ENCODE peak calls at places on chromosomes 4 and X, in four cellular contexts. G is HepG2, F is IMR-90, O is A549. D is an unnamed sample.
A peak's percentile ranks its signal among the peaks of the same experiment; 100 is the strongest.

GRCh38 chr4:82469776-82470345 is 39.5 kb downstream of the ENOPH1 start:
- DNase-seq in G (peak; percentile 16), F (peak; percentile 70), O (no peak), D (no peak)

GRCh38 chrX:44305921-44306320 is 37.6 kb downstream of the EFHC2 start:
- DNase-seq in G (no peak), F (no peak), O (no peak), D (no peak)

GRCh38 chr4:177177446-177178160 is 132.1 kb upstream of the NEIL3 start:
- DNase-seq in G (no peak), F (peak; percentile 89), O (no peak), D (no peak)

GRCh38 chr4:687975-688694 is 816 bp downstream of the SLC49A3 start:
- DNase-seq in G (no peak), F (no peak), O (no peak), D (no peak)

GRCh38 chrX:123083924-123084323 is 100.2 kb upstream of the GRIA3 start:
- DNase-seq in G (no peak), F (no peak), O (no peak), D (no peak)

GRCh38 chrX:37420179-37420578 is 71.0 kb downstream of the PRRG1 start:
- DNase-seq in G (no peak), F (peak; percentile 10), O (no peak), D (no peak)

GRCh38 chr4:31071807-31072486 is 351.8 kb downstream of the PCDH7 start:
- DNase-seq in G (no peak), F (peak; percentile 15), O (no peak), D (no peak)

GRCh38 chrX:133005038-133005437 is 46.6 kb upstream of the HS6ST2 start:
- DNase-seq in G (peak; percentile 3), F (peak; percentile 1), O (peak; percentile 3), D (peak; percentile 39)

GRCh38 chr4:62952366-62952765 is 1456.9 kb downstream of the TECRL start:
- DNase-seq in G (no peak), F (no peak), O (no peak), D (no peak)

GRCh38 chr4:76156635-76157034 is 8.4 kb upstream of the NUP54 start:
- DNase-seq in G (no peak), F (peak; percentile 5), O (no peak), D (no peak)

GRCh38 chrX:102858826-102859627 is 78.0 kb upstream of the RAB40AL start:
- DNase-seq in G (no peak), F (no peak), O (no peak), D (no peak)

GRCh38 chrX:97763391-97763790 is 879.7 kb downstream of the RPA4 start:
- DNase-seq in G (no peak), F (no peak), O (no peak), D (no peak)

GRCh38 chr4:153067376-153067775 is 131.3 kb downstream of the FHDC1 start:
- DNase-seq in G (peak; percentile 85), F (peak; percentile 45), O (no peak), D (no peak)

GRCh38 chr4:6029254-6029653 is 11.0 kb upstream of the C4orf50 start:
- DNase-seq in G (no peak), F (no peak), O (no peak), D (no peak)

GRCh38 chr4:104870495-104871228 is 276.0 kb upstream of the TET2 start:
- DNase-seq in G (no peak), F (no peak), O (no peak), D (no peak)

GRCh38 chrX:47321386-47321785 is 49.0 kb upstream of the ZNF157 start:
- DNase-seq in G (no peak), F (peak; percentile 43), O (no peak), D (no peak)

GRCh38 chr4:174207370-174207769 is 76.1 kb downstream of the FBXO8 start:
- DNase-seq in G (no peak), F (peak; percentile 9), O (no peak), D (peak; percentile 40)

GRCh38 chrX:124925681-124926080 is 394.0 kb upstream of the TEX13C start:
- DNase-seq in G (no peak), F (no peak), O (no peak), D (no peak)

GRCh38 chr4:147360301-147360700 is 120.6 kb upstream of the EDNRA start:
- DNase-seq in G (no peak), F (peak; percentile 92), O (no peak), D (no peak)

GRCh38 chr4:137707626-137708025 is 175.3 kb upstream of the PCDH18 start:
- DNase-seq in G (no peak), F (peak; percentile 60), O (no peak), D (no peak)

GRCh38 chr4:86976801-86977485 is 42.1 kb downstream of the AFF1 start:
- DNase-seq in G (no peak), F (no peak), O (no peak), D (no peak)

GRCh38 chrX:63581390-63581789 is 203.6 kb downstream of the ARHGEF9 start:
- DNase-seq in G (no peak), F (no peak), O (no peak), D (no peak)

GRCh38 chr4:168731706-168732414 is 235.0 kb downstream of the PALLD start:
- DNase-seq in G (no peak), F (no peak), O (no peak), D (no peak)

GRCh38 chr4:124903995-124904722 is 191.6 kb upstream of the ANKRD50 start:
- DNase-seq in G (no peak), F (peak; percentile 68), O (no peak), D (no peak)

DNA sequence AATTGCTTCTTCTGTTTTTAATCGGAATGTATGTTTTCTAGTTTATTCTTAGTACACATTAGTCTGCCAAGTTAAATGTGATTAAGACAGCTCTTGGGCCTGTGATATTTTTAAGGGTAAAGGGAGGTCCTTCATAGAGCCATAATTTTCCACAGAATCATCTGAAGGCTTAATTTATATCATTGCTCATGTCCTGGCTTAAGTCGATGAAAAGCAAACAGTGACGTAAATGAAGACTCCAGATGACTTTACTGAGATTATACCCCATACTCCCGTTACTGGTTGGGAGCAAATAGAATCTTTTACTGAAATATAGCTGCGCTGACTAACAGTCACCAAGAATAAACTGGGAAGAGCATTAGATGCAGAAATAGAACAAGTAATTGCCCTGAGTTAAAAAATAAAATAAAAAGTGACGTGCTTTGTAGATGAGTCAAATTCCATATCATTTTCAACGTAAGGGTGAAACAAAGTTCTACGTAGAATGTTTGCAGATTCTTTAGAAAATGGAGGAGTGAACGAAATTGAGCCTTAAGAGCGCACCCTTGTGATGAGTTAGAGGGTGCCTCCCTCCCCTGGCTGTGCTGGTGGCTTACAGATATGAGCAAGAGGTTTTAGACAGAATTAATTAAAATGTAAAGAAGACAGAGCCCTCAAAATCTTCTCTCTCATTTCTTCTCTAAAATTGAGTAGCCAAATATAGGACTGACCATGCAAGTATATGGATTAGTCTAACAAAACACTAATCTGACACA is 30.0 kb upstream of the LGI2 start:
- DNase-seq in G (no peak), F (no peak), O (no peak), D (no peak)
- TF ChIP-seq RFX5 in G (no peak), F (no peak), O (no peak), D (no peak)

DNA sequence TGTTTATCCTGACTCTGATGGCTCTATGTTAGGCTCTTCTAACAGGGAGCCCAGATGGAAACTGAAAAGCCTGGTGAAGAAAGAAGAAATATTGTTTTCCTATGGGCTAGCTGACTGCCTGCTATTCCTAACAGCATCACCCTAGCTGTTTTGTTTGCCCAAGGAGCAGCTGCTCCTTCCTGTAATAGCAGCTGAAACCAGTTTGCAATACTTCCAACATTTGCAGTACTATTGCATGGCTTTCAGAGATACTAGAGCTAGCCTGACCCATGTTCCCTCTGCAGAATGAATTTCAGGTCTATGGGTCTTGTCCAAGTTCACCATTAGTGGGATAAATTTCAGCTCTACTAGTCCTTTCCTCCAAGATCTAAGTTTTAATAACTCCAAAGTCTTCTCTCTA is 495.2 kb downstream of the INPP4B start:
- DNase-seq in G (no peak), F (peak; percentile 50), O (no peak), D (no peak)
- TF ChIP-seq RFX5 in G (no peak), F (no peak), O (no peak), D (no peak)

GRCh38 chrX:68990948-68991347 is 162.1 kb downstream of the EFNB1 start:
- DNase-seq in G (no peak), F (no peak), O (no peak), D (no peak)

GRCh38 chrX:68992998-68993397 is 164.2 kb downstream of the EFNB1 start:
- DNase-seq in G (no peak), F (no peak), O (no peak), D (no peak)

GRCh38 chrX:68989865-68990606 is 161.2 kb downstream of the EFNB1 start:
- DNase-seq in G (no peak), F (peak; percentile 82), O (no peak), D (peak; percentile 44)

GRCh38 chrX:68989456-68989855 is 160.6 kb downstream of the EFNB1 start:
- DNase-seq in G (no peak), F (no peak), O (no peak), D (no peak)

DNA sequence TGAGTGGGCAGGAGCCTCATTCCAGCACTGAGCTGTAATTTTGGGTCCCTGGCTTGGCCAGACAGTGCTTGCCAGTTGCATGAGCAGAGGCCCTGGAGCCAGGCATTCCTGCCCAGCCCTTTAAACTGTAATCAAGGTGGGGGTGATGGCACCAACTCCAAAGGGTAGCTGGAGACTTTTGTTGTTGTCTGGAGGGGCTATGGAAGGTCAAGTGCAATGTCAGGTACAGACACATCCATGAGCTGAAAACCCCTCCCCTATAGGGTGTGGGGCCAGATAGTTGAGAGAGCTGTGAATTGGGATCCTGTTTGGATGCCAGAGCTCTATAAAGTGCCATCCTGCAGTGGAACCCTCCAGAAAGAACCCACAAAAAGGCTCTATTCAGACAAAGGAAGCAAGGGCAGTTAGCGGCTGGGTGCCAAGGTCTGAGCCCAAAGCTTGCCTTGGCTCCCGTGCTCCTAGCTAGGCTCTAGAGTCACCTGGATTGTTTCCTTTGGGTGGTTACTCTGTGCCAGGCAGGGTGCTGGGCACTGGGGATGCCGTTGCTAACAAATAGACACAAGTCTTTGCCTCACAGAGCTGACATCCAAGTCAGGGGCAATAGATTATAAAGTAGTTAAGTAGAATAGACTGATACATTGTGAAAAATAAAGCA is 163.0 kb downstream of the EFNB1 start:
- DNase-seq in G (no peak), F (no peak), O (no peak), D (no peak)
- TF ChIP-seq RFX5 in G (no peak), F (no peak), O (no peak), D (no peak)

DNA sequence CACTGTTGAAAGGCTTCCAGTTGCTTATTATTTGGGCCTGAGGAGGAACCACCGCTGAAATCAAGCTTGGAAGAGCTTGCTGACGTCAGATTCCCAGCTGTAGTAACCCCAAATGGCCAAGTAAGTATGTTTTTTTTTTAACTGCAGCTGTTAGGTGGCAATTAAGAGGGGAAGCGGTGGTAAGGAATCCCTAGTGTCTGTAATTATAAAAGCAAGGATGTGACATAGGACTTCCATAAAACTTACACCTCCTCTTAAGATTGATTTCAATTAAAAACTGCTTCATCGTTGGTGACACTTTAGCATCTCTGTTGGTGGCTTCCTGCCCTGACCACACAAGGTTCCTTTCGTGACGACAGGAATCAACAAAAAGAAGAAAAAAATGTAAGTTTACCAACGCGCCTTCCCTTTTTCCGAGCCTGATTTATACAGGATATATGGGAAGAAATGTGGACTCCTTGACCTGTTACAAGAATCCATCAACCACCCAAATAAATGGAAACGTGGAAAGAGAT is 908 bp downstream of the RELL1 start:
- DNase-seq in G (no peak), F (peak; percentile 82), O (peak; percentile 10), D (no peak)
- TF ChIP-seq RFX5 in G (no peak), F (no peak), O (no peak), D (no peak)

GRCh38 chr4:77174426-77174825 is 17.4 kb downstream of the CCNG2 start:
- DNase-seq in G (no peak), F (peak; percentile 50), O (no peak), D (no peak)
- TF ChIP-seq RFX5 in G (no peak), F (no peak), O (no peak), D (no peak)

D was measured in SK-N-SH.